ENCODE peak calls at places on chromosomes 1 and 21, in nine cellular contexts. One of them, this sample, is unnamed.
A peak's percentile ranks its signal among the peaks of the same experiment; 100 is the strongest.

GRCh38 chr1:91699339-91699970 is 186.5 kb downstream of the TGFBR3 start:
- DNase-seq in heart left ventricle: peak; percentile 44
- DNase-seq in EL: peak; percentile 84
- DNase-seq in aorta: no peak
- DNase-seq in neural progenitor cell: no peak
- DNase-seq in activated effector memory CD4-positive, alpha-beta T cell treated with anti-CD3 and anti-CD28 coated beads, Interleukin-2, amount 50 U/mL, for 16 hours: no peak
- DNase-seq in left colon: no peak
- DNase-seq in T-helper 2 cell: no peak
- DNase-seq in ureter: no peak
- DNase-seq in this sample: no peak

GRCh38 chr1:227543283-227544066 is 19.9 kb upstream of the ZNF678 start:
- DNase-seq in activated effector memory CD4-positive, alpha-beta T cell treated with anti-CD3 and anti-CD28 coated beads, Interleukin-2, amount 50 U/mL, for 16 hours: peak; percentile 60
- DNase-seq in aorta: peak; percentile 54
- DNase-seq in neural progenitor cell: no peak
- DNase-seq in left colon: peak; percentile 7
- DNase-seq in ureter: no peak
- DNase-seq in EL: no peak
- DNase-seq in heart left ventricle: no peak
- DNase-seq in T-helper 2 cell: no peak
- DNase-seq in this sample: no peak

GRCh38 chr21:26769613-26770188 is 75.5 kb downstream of the ADAMTS1 start:
- DNase-seq in T-helper 2 cell: no peak
- DNase-seq in ureter: no peak
- DNase-seq in left colon: no peak
- DNase-seq in neural progenitor cell: peak; percentile 33
- DNase-seq in EL: peak; percentile 52
- DNase-seq in activated effector memory CD4-positive, alpha-beta T cell treated with anti-CD3 and anti-CD28 coated beads, Interleukin-2, amount 50 U/mL, for 16 hours: no peak
- DNase-seq in aorta: no peak
- DNase-seq in heart left ventricle: no peak
- DNase-seq in this sample: no peak

GRCh38 chr1:7374761-7375160 is 396.3 kb upstream of the VAMP3 start:
- DNase-seq in left colon: no peak
- DNase-seq in heart left ventricle: no peak
- DNase-seq in aorta: peak; percentile 16
- DNase-seq in EL: no peak
- DNase-seq in neural progenitor cell: no peak
- DNase-seq in T-helper 2 cell: no peak
- DNase-seq in ureter: no peak
- DNase-seq in activated effector memory CD4-positive, alpha-beta T cell treated with anti-CD3 and anti-CD28 coated beads, Interleukin-2, amount 50 U/mL, for 16 hours: peak; percentile 10
- DNase-seq in this sample: no peak

GRCh38 chr1:2786329-2787162 is 14.9 kb downstream of the TTC34 start:
- DNase-seq in aorta: peak; percentile 88
- DNase-seq in neural progenitor cell: peak; percentile 19
- DNase-seq in ureter: no peak
- DNase-seq in heart left ventricle: peak; percentile 46
- DNase-seq in activated effector memory CD4-positive, alpha-beta T cell treated with anti-CD3 and anti-CD28 coated beads, Interleukin-2, amount 50 U/mL, for 16 hours: peak; percentile 90
- DNase-seq in EL: no peak
- DNase-seq in left colon: peak; percentile 79
- DNase-seq in T-helper 2 cell: peak; percentile 64
- DNase-seq in this sample: peak; percentile 67

GRCh38 chr1:43868741-43869067 is 64.9 kb upstream of the ARTN start:
- DNase-seq in heart left ventricle: peak; percentile 72
- DNase-seq in activated effector memory CD4-positive, alpha-beta T cell treated with anti-CD3 and anti-CD28 coated beads, Interleukin-2, amount 50 U/mL, for 16 hours: no peak
- DNase-seq in aorta: no peak
- DNase-seq in left colon: no peak
- DNase-seq in EL: peak; percentile 29
- DNase-seq in T-helper 2 cell: no peak
- DNase-seq in ureter: no peak
- DNase-seq in neural progenitor cell: no peak
- DNase-seq in this sample: no peak

GRCh38 chr1:172742599-172743500 is 83.9 kb downstream of the FASLG start:
- DNase-seq in activated effector memory CD4-positive, alpha-beta T cell treated with anti-CD3 and anti-CD28 coated beads, Interleukin-2, amount 50 U/mL, for 16 hours: no peak
- DNase-seq in ureter: no peak
- DNase-seq in heart left ventricle: no peak
- DNase-seq in T-helper 2 cell: no peak
- DNase-seq in EL: peak; percentile 53
- DNase-seq in left colon: no peak
- DNase-seq in neural progenitor cell: peak; percentile 34
- DNase-seq in aorta: no peak
- DNase-seq in this sample: no peak

GRCh38 chr1:19138958-19139581 is 71.0 kb downstream of the UBR4 start:
- DNase-seq in left colon: no peak
- DNase-seq in aorta: no peak
- DNase-seq in activated effector memory CD4-positive, alpha-beta T cell treated with anti-CD3 and anti-CD28 coated beads, Interleukin-2, amount 50 U/mL, for 16 hours: no peak
- DNase-seq in neural progenitor cell: no peak
- DNase-seq in heart left ventricle: no peak
- DNase-seq in T-helper 2 cell: no peak
- DNase-seq in EL: no peak
- DNase-seq in ureter: no peak
- DNase-seq in this sample: no peak

GRCh38 chr1:41574842-41575241 is 90.4 kb upstream of the EDN2 start:
- DNase-seq in neural progenitor cell: no peak
- DNase-seq in EL: no peak
- DNase-seq in T-helper 2 cell: no peak
- DNase-seq in left colon: no peak
- DNase-seq in heart left ventricle: no peak
- DNase-seq in aorta: no peak
- DNase-seq in activated effector memory CD4-positive, alpha-beta T cell treated with anti-CD3 and anti-CD28 coated beads, Interleukin-2, amount 50 U/mL, for 16 hours: no peak
- DNase-seq in ureter: no peak
- DNase-seq in this sample: no peak

GRCh38 chr1:21072721-21073120 is 104.0 kb downstream of the EIF4G3 start:
- DNase-seq in activated effector memory CD4-positive, alpha-beta T cell treated with anti-CD3 and anti-CD28 coated beads, Interleukin-2, amount 50 U/mL, for 16 hours: no peak
- DNase-seq in left colon: no peak
- DNase-seq in T-helper 2 cell: no peak
- DNase-seq in heart left ventricle: no peak
- DNase-seq in EL: peak; percentile 52
- DNase-seq in aorta: no peak
- DNase-seq in ureter: no peak
- DNase-seq in neural progenitor cell: no peak
- DNase-seq in this sample: no peak

GRCh38 chr1:101150676-101151075 is 86.1 kb upstream of the S1PR1 start:
- DNase-seq in aorta: no peak
- DNase-seq in activated effector memory CD4-positive, alpha-beta T cell treated with anti-CD3 and anti-CD28 coated beads, Interleukin-2, amount 50 U/mL, for 16 hours: no peak
- DNase-seq in T-helper 2 cell: no peak
- DNase-seq in left colon: no peak
- DNase-seq in EL: peak; percentile 59
- DNase-seq in ureter: no peak
- DNase-seq in heart left ventricle: no peak
- DNase-seq in neural progenitor cell: no peak
- DNase-seq in this sample: no peak

GRCh38 chr1:203200059-203200553 is 13.6 kb upstream of the CHI3L1 start:
- DNase-seq in heart left ventricle: no peak
- DNase-seq in EL: no peak
- DNase-seq in activated effector memory CD4-positive, alpha-beta T cell treated with anti-CD3 and anti-CD28 coated beads, Interleukin-2, amount 50 U/mL, for 16 hours: peak; percentile 47
- DNase-seq in neural progenitor cell: no peak
- DNase-seq in left colon: no peak
- DNase-seq in ureter: no peak
- DNase-seq in aorta: peak; percentile 76
- DNase-seq in T-helper 2 cell: no peak
- DNase-seq in this sample: no peak

GRCh38 chr21:14895792-14896191 is 169.0 kb downstream of the NRIP1 start:
- DNase-seq in heart left ventricle: no peak
- DNase-seq in left colon: no peak
- DNase-seq in aorta: no peak
- DNase-seq in T-helper 2 cell: no peak
- DNase-seq in neural progenitor cell: no peak
- DNase-seq in activated effector memory CD4-positive, alpha-beta T cell treated with anti-CD3 and anti-CD28 coated beads, Interleukin-2, amount 50 U/mL, for 16 hours: no peak
- DNase-seq in EL: no peak
- DNase-seq in ureter: no peak
- DNase-seq in this sample: no peak

GRCh38 chr1:54791880-54792522 is 9.1 kb downstream of the TTC22 start:
- DNase-seq in EL: peak; percentile 23
- DNase-seq in neural progenitor cell: peak; percentile 73
- DNase-seq in aorta: no peak
- DNase-seq in ureter: no peak
- DNase-seq in activated effector memory CD4-positive, alpha-beta T cell treated with anti-CD3 and anti-CD28 coated beads, Interleukin-2, amount 50 U/mL, for 16 hours: peak; percentile 73
- DNase-seq in heart left ventricle: no peak
- DNase-seq in left colon: peak; percentile 56
- DNase-seq in T-helper 2 cell: no peak
- DNase-seq in this sample: no peak

GRCh38 chr1:223180803-223181321 is 37.8 kb upstream of the TLR5 start:
- DNase-seq in activated effector memory CD4-positive, alpha-beta T cell treated with anti-CD3 and anti-CD28 coated beads, Interleukin-2, amount 50 U/mL, for 16 hours: no peak
- DNase-seq in aorta: no peak
- DNase-seq in T-helper 2 cell: no peak
- DNase-seq in heart left ventricle: no peak
- DNase-seq in ureter: peak; percentile 57
- DNase-seq in neural progenitor cell: no peak
- DNase-seq in EL: no peak
- DNase-seq in left colon: no peak
- DNase-seq in this sample: no peak

GRCh38 chr21:39057121-39057520 is 126.1 kb downstream of the PSMG1 start:
- DNase-seq in ureter: no peak
- DNase-seq in EL: no peak
- DNase-seq in aorta: no peak
- DNase-seq in left colon: no peak
- DNase-seq in heart left ventricle: no peak
- DNase-seq in activated effector memory CD4-positive, alpha-beta T cell treated with anti-CD3 and anti-CD28 coated beads, Interleukin-2, amount 50 U/mL, for 16 hours: no peak
- DNase-seq in T-helper 2 cell: no peak
- DNase-seq in neural progenitor cell: no peak
- DNase-seq in this sample: no peak

GRCh38 chr1:181239086-181239485 is 150.6 kb downstream of the IER5 start:
- DNase-seq in ureter: no peak
- DNase-seq in T-helper 2 cell: no peak
- DNase-seq in heart left ventricle: no peak
- DNase-seq in neural progenitor cell: no peak
- DNase-seq in EL: no peak
- DNase-seq in aorta: no peak
- DNase-seq in left colon: no peak
- DNase-seq in activated effector memory CD4-positive, alpha-beta T cell treated with anti-CD3 and anti-CD28 coated beads, Interleukin-2, amount 50 U/mL, for 16 hours: no peak
- DNase-seq in this sample: no peak

GRCh38 chr21:39010629-39011404 is 172.4 kb downstream of the PSMG1 start:
- DNase-seq in ureter: no peak
- DNase-seq in T-helper 2 cell: no peak
- DNase-seq in heart left ventricle: no peak
- DNase-seq in left colon: no peak
- DNase-seq in EL: no peak
- DNase-seq in activated effector memory CD4-positive, alpha-beta T cell treated with anti-CD3 and anti-CD28 coated beads, Interleukin-2, amount 50 U/mL, for 16 hours: no peak
- DNase-seq in aorta: peak; percentile 75
- DNase-seq in neural progenitor cell: no peak
- DNase-seq in this sample: no peak

GRCh38 chr1:24152631-24153494 is 9.9 kb upstream of the IL22RA1 start:
- DNase-seq in EL: no peak
- DNase-seq in aorta: no peak
- DNase-seq in ureter: no peak
- DNase-seq in heart left ventricle: no peak
- DNase-seq in T-helper 2 cell: no peak
- DNase-seq in activated effector memory CD4-positive, alpha-beta T cell treated with anti-CD3 and anti-CD28 coated beads, Interleukin-2, amount 50 U/mL, for 16 hours: peak; percentile 57
- DNase-seq in left colon: no peak
- DNase-seq in neural progenitor cell: no peak
- DNase-seq in this sample: no peak

GRCh38 chr1:231124746-231125145 is 37.1 kb upstream of the TRIM67 start:
- DNase-seq in ureter: no peak
- DNase-seq in activated effector memory CD4-positive, alpha-beta T cell treated with anti-CD3 and anti-CD28 coated beads, Interleukin-2, amount 50 U/mL, for 16 hours: no peak
- DNase-seq in EL: no peak
- DNase-seq in heart left ventricle: no peak
- DNase-seq in neural progenitor cell: peak; percentile 57
- DNase-seq in left colon: no peak
- DNase-seq in T-helper 2 cell: no peak
- DNase-seq in aorta: no peak
- DNase-seq in this sample: no peak

GRCh38 chr1:31154632-31155215 is 85.0 kb downstream of the NKAIN1 start:
- DNase-seq in left colon: peak; percentile 90
- DNase-seq in EL: peak; percentile 80
- DNase-seq in neural progenitor cell: peak; percentile 94
- DNase-seq in aorta: peak; percentile 93
- DNase-seq in ureter: peak; percentile 83
- DNase-seq in T-helper 2 cell: peak; percentile 50
- DNase-seq in heart left ventricle: peak; percentile 75
- DNase-seq in activated effector memory CD4-positive, alpha-beta T cell treated with anti-CD3 and anti-CD28 coated beads, Interleukin-2, amount 50 U/mL, for 16 hours: peak; percentile 90
- DNase-seq in this sample: peak; percentile 83

GRCh38 chr1:73770109-73770905 is 427.7 kb downstream of the LRRIQ3 start:
- DNase-seq in neural progenitor cell: no peak
- DNase-seq in ureter: no peak
- DNase-seq in EL: no peak
- DNase-seq in aorta: peak; percentile 68
- DNase-seq in activated effector memory CD4-positive, alpha-beta T cell treated with anti-CD3 and anti-CD28 coated beads, Interleukin-2, amount 50 U/mL, for 16 hours: no peak
- DNase-seq in T-helper 2 cell: no peak
- DNase-seq in heart left ventricle: no peak
- DNase-seq in left colon: no peak
- DNase-seq in this sample: no peak

GRCh38 chr1:44584167-44584566 is 90.1 kb downstream of the TMEM53 start:
- DNase-seq in EL: no peak
- DNase-seq in aorta: peak; percentile 6
- DNase-seq in heart left ventricle: no peak
- DNase-seq in neural progenitor cell: no peak
- DNase-seq in T-helper 2 cell: no peak
- DNase-seq in ureter: no peak
- DNase-seq in left colon: peak; percentile 51
- DNase-seq in activated effector memory CD4-positive, alpha-beta T cell treated with anti-CD3 and anti-CD28 coated beads, Interleukin-2, amount 50 U/mL, for 16 hours: no peak
- DNase-seq in this sample: no peak

GRCh38 chr1:228836427-228836826 is 101.1 kb downstream of the RHOU start:
- DNase-seq in neural progenitor cell: no peak
- DNase-seq in aorta: no peak
- DNase-seq in ureter: no peak
- DNase-seq in EL: no peak
- DNase-seq in heart left ventricle: no peak
- DNase-seq in activated effector memory CD4-positive, alpha-beta T cell treated with anti-CD3 and anti-CD28 coated beads, Interleukin-2, amount 50 U/mL, for 16 hours: no peak
- DNase-seq in T-helper 2 cell: no peak
- DNase-seq in left colon: no peak
- DNase-seq in this sample: no peak

GRCh38 chr1:30232288-30232899 is 491.0 kb downstream of the MATN1 start:
- DNase-seq in aorta: no peak
- DNase-seq in T-helper 2 cell: no peak
- DNase-seq in ureter: no peak
- DNase-seq in neural progenitor cell: peak; percentile 35
- DNase-seq in EL: no peak
- DNase-seq in heart left ventricle: no peak
- DNase-seq in activated effector memory CD4-positive, alpha-beta T cell treated with anti-CD3 and anti-CD28 coated beads, Interleukin-2, amount 50 U/mL, for 16 hours: no peak
- DNase-seq in left colon: peak; percentile 7
- DNase-seq in this sample: no peak

GRCh38 chr1:1112237-1112985 is 3.5 kb downstream of the C1orf159 start:
- DNase-seq in EL: no peak
- DNase-seq in aorta: peak; percentile 40
- DNase-seq in activated effector memory CD4-positive, alpha-beta T cell treated with anti-CD3 and anti-CD28 coated beads, Interleukin-2, amount 50 U/mL, for 16 hours: peak; percentile 46
- DNase-seq in ureter: no peak
- DNase-seq in T-helper 2 cell: no peak
- DNase-seq in left colon: no peak
- DNase-seq in heart left ventricle: no peak
- DNase-seq in neural progenitor cell: no peak
- DNase-seq in this sample: peak; percentile 29

GRCh38 chr1:52321051-52321450 is 45.0 kb downstream of the CC2D1B start:
- DNase-seq in T-helper 2 cell: no peak
- DNase-seq in EL: no peak
- DNase-seq in activated effector memory CD4-positive, alpha-beta T cell treated with anti-CD3 and anti-CD28 coated beads, Interleukin-2, amount 50 U/mL, for 16 hours: no peak
- DNase-seq in ureter: no peak
- DNase-seq in neural progenitor cell: no peak
- DNase-seq in heart left ventricle: no peak
- DNase-seq in aorta: no peak
- DNase-seq in left colon: no peak
- DNase-seq in this sample: no peak

GRCh38 chr1:203463469-203464062 is 12.0 kb upstream of the PRELP start:
- DNase-seq in neural progenitor cell: no peak
- DNase-seq in T-helper 2 cell: no peak
- DNase-seq in heart left ventricle: no peak
- DNase-seq in aorta: no peak
- DNase-seq in activated effector memory CD4-positive, alpha-beta T cell treated with anti-CD3 and anti-CD28 coated beads, Interleukin-2, amount 50 U/mL, for 16 hours: no peak
- DNase-seq in EL: peak; percentile 70
- DNase-seq in ureter: no peak
- DNase-seq in left colon: no peak
- DNase-seq in this sample: no peak

GRCh38 chr21:36709868-36710728 is 11.2 kb downstream of the SIM2 start:
- DNase-seq in neural progenitor cell: peak; percentile 59
- DNase-seq in EL: no peak
- DNase-seq in ureter: no peak
- DNase-seq in aorta: peak; percentile 61
- DNase-seq in activated effector memory CD4-positive, alpha-beta T cell treated with anti-CD3 and anti-CD28 coated beads, Interleukin-2, amount 50 U/mL, for 16 hours: peak; percentile 55
- DNase-seq in heart left ventricle: peak; percentile 8
- DNase-seq in left colon: no peak
- DNase-seq in T-helper 2 cell: no peak
- DNase-seq in this sample: no peak

GRCh38 chr1:72178266-72178665 is 104.1 kb downstream of the NEGR1 start:
- DNase-seq in heart left ventricle: no peak
- DNase-seq in ureter: no peak
- DNase-seq in T-helper 2 cell: no peak
- DNase-seq in left colon: no peak
- DNase-seq in neural progenitor cell: peak; percentile 39
- DNase-seq in EL: no peak
- DNase-seq in aorta: no peak
- DNase-seq in activated effector memory CD4-positive, alpha-beta T cell treated with anti-CD3 and anti-CD28 coated beads, Interleukin-2, amount 50 U/mL, for 16 hours: no peak
- DNase-seq in this sample: no peak

GRCh38 chr1:44531785-44532566 is 126.9 kb downstream of the RNF220 start:
- DNase-seq in T-helper 2 cell: no peak
- DNase-seq in neural progenitor cell: no peak
- DNase-seq in aorta: no peak
- DNase-seq in heart left ventricle: no peak
- DNase-seq in ureter: no peak
- DNase-seq in left colon: no peak
- DNase-seq in activated effector memory CD4-positive, alpha-beta T cell treated with anti-CD3 and anti-CD28 coated beads, Interleukin-2, amount 50 U/mL, for 16 hours: no peak
- DNase-seq in EL: peak; percentile 62
- DNase-seq in this sample: no peak